ENCODE peak calls at places on chromosomes 5 and 9, in seven cellular contexts. E is IMR-90; K is T-cell; V is activated CD4-positive, alpha-beta T cell treated with anti-CD3 and anti-CD28 coated beads, Interleukin-2, amount 50 U/mL, for 48 hours; D is ACHN; I is central memory CD4-positive, alpha-beta T cell; Y is Calu3. H is an unnamed sample.

GRCh38 chr9:4119778-4120554 is 179.9 kb downstream of the GLIS3 start:
- DNase-seq in E (no peak), K (no peak), V (no peak), D (no peak), I (no peak), Y (no peak), H (no peak)

GRCh38 chr5:85293139-85293785 is 908.6 kb upstream of the EDIL3 start:
- DNase-seq in E (peak), K (no peak), V (no peak), D (peak), I (no peak), Y (peak), H (no peak)

GRCh38 chr5:105238561-105238960 is 1676.0 kb upstream of the NUDT12 start:
- DNase-seq in E (no peak), K (no peak), V (no peak), D (no peak), I (no peak), Y (no peak), H (no peak)

GRCh38 chr5:150068961-150069618 is 17.3 kb downstream of the CSF1R start:
- DNase-seq in E (no peak), K (no peak), V (no peak), D (no peak), I (no peak), Y (no peak), H (no peak)

GRCh38 chr5:142807378-142807911 is 37.3 kb downstream of the ARHGAP26 start:
- DNase-seq in E (no peak), K (no peak), V (no peak), D (no peak), I (no peak), Y (peak), H (no peak)

GRCh38 chr5:163505049-163505474 is 357 bp upstream of the MAT2B start:
- DNase-seq in E (no peak), K (no peak), V (no peak), D (no peak), I (no peak), Y (no peak), H (no peak)

GRCh38 chr9:104177003-104177611 is 83.0 kb downstream of the SMC2 start:
- DNase-seq in E (no peak), K (no peak), V (no peak), D (peak), I (no peak), Y (no peak), H (no peak)

GRCh38 chr5:56148453-56148971 is 84.6 kb downstream of the ANKRD55 start:
- DNase-seq in E (no peak), K (peak), V (peak), D (no peak), I (peak), Y (no peak), H (peak)

GRCh38 chr5:113232667-113233066 is 202.1 kb downstream of the TSSK1B start:
- DNase-seq in E (no peak), K (no peak), V (no peak), D (no peak), I (no peak), Y (no peak), H (peak)

GRCh38 chr5:40687316-40687715 is 7.6 kb downstream of the PTGER4 start:
- DNase-seq in E (no peak), K (no peak), V (peak), D (no peak), I (no peak), Y (no peak), H (no peak)

GRCh38 chr9:89468271-89468960 is 29.5 kb downstream of the SEMA4D start:
- DNase-seq in E (no peak), K (no peak), V (no peak), D (no peak), I (no peak), Y (no peak), H (no peak)

GRCh38 chr5:88883059-88883565 is at the start of gene MEF2C:
- DNase-seq in E (peak), K (no peak), V (peak), D (peak), I (no peak), Y (peak), H (peak)

GRCh38 chr5:154002093-154002492 is 36.6 kb downstream of the FAM114A2 start:
- DNase-seq in E (peak), K (no peak), V (no peak), D (no peak), I (no peak), Y (no peak), H (peak)

GRCh38 chr9:79694676-79695400 is 123.1 kb downstream of the TLE4 start:
- DNase-seq in E (peak), K (no peak), V (no peak), D (no peak), I (no peak), Y (no peak), H (peak)

GRCh38 chr9:120478208-120478607 is 101.8 kb downstream of the CDK5RAP2 start:
- DNase-seq in E (peak), K (no peak), V (no peak), D (no peak), I (no peak), Y (no peak), H (no peak)

GRCh38 chr9:98099898-98100297 is 19.1 kb downstream of the TRIM14 start:
- DNase-seq in E (no peak), K (no peak), V (no peak), D (no peak), I (no peak), Y (no peak), H (no peak)

GRCh38 chr9:134327671-134328231 is 1.5 kb downstream of the RXRA start:
- DNase-seq in E (no peak), K (no peak), V (no peak), D (no peak), I (no peak), Y (no peak), H (no peak)